ENCODE peak calls at places on chromosome 10, in five cellular contexts. P, Z, Q, Y and R are unnamed samples.

GRCh38 chr10:52314822-52315552 is 906 bp downstream of the DKK1 start:
- DNase-seq in P (peak; percentile 62), Z (no peak), Q (no peak), Y (no peak), R (peak; percentile 61)

GRCh38 chr10:34522542-34522941 is 292.6 kb downstream of the PARD3 start:
- DNase-seq in P (peak; percentile 26), Z (no peak), Q (no peak), Y (no peak), R (peak; percentile 74)

GRCh38 chr10:99369551-99369950 is 40.4 kb downstream of the CNNM1 start:
- DNase-seq in P (peak; percentile 49), Z (no peak), Q (no peak), Y (peak; percentile 40), R (no peak)

GRCh38 chr10:73648975-73649829 is 6.6 kb downstream of the SYNPO2L start:
- DNase-seq in P (peak; percentile 58), Z (peak; percentile 75), Q (no peak), Y (no peak), R (no peak)

GRCh38 chr10:77606751-77607150 is 30.9 kb downstream of the KCNMA1 start:
- DNase-seq in P (no peak), Z (peak; percentile 49), Q (no peak), Y (no peak), R (no peak)

GRCh38 chr10:18607503-18607902 is 43.9 kb downstream of the NSUN6 start:
- DNase-seq in P (peak; percentile 89), Z (no peak), Q (no peak), Y (peak; percentile 28), R (peak; percentile 88)

GRCh38 chr10:33066558-33067236 is 108.7 kb upstream of the ITGB1 start:
- DNase-seq in P (peak; percentile 86), Z (peak; percentile 40), Q (no peak), Y (no peak), R (peak; percentile 87)

GRCh38 chr10:62047240-62047897 is 145.9 kb downstream of the ARID5B start:
- DNase-seq in P (peak; percentile 81), Z (no peak), Q (no peak), Y (no peak), R (no peak)

GRCh38 chr10:9596368-9596920 is 1421.2 kb upstream of the CELF2 start:
- DNase-seq in P (peak; percentile 53), Z (no peak), Q (no peak), Y (no peak), R (peak; percentile 80)

GRCh38 chr10:14009315-14010082 is 321.2 kb downstream of the FRMD4A start:
- DNase-seq in P (peak; percentile 91), Z (no peak), Q (peak; percentile 17), Y (peak; percentile 52), R (peak; percentile 80)

GRCh38 chr10:46033602-46034011 is 3.2 kb upstream of the NCOA4 start:
- DNase-seq in P (peak; percentile 79), Z (peak; percentile 51), Q (no peak), Y (peak; percentile 62), R (peak; percentile 89)

GRCh38 chr10:88428442-88428841 is 154.7 kb downstream of the RNLS start:
- DNase-seq in P (peak; percentile 50), Z (no peak), Q (no peak), Y (no peak), R (no peak)

GRCh38 chr10:113362645-113363091 is 190.2 kb upstream of the HABP2 start:
- DNase-seq in P (peak; percentile 32), Z (no peak), Q (no peak), Y (no peak), R (peak; percentile 39)

GRCh38 chr10:128419466-128420019 is 293.3 kb upstream of the MKI67 start:
- DNase-seq in P (no peak), Z (no peak), Q (no peak), Y (no peak), R (no peak)

GRCh38 chr10:77771450-77771849 is 133.8 kb upstream of the KCNMA1 start:
- DNase-seq in P (no peak), Z (no peak), Q (no peak), Y (no peak), R (no peak)

GRCh38 chr10:121593267-121593666 is 5.0 kb downstream of the FGFR2 start:
- DNase-seq in P (no peak), Z (no peak), Q (no peak), Y (no peak), R (no peak)

GRCh38 chr10:70722820-70723424 is 50.6 kb downstream of the ADAMTS14 start:
- DNase-seq in P (peak; percentile 83), Z (no peak), Q (no peak), Y (peak; percentile 16), R (peak; percentile 66)

GRCh38 chr10:133258066-133258817 is 18.4 kb downstream of the ADAM8 start:
- DNase-seq in P (no peak), Z (no peak), Q (no peak), Y (no peak), R (no peak)

GRCh38 chr10:72250666-72251065 is 23.1 kb upstream of the DDIT4 start:
- DNase-seq in P (peak; percentile 90), Z (no peak), Q (no peak), Y (peak; percentile 44), R (peak; percentile 82)

GRCh38 chr10:4459531-4459930 is 366.5 kb upstream of the AKR1E2 start:
- DNase-seq in P (peak; percentile 68), Z (peak; percentile 74), Q (no peak), Y (no peak), R (peak; percentile 45)

GRCh38 chr10:17512341-17513001 is 58.1 kb upstream of the ST8SIA6 start:
- DNase-seq in P (peak; percentile 100), Z (no peak), Q (no peak), Y (peak; percentile 93), R (peak; percentile 95)

GRCh38 chr10:79349072-79349491 is 1.8 kb downstream of the PPIF start:
- DNase-seq in P (no peak), Z (no peak), Q (no peak), Y (no peak), R (no peak)

GRCh38 chr10:5317547-5318107 is 47.1 kb upstream of the UCN3 start:
- DNase-seq in P (peak; percentile 74), Z (no peak), Q (no peak), Y (peak; percentile 53), R (peak; percentile 95)

GRCh38 chr10:84493951-84494848 is 165.8 kb downstream of the CCSER2 start:
- DNase-seq in P (peak; percentile 82), Z (peak; percentile 43), Q (no peak), Y (no peak), R (peak; percentile 33)

GRCh38 chr10:8013011-8013410 is 41.5 kb upstream of the GATA3 start:
- DNase-seq in P (no peak), Z (no peak), Q (no peak), Y (no peak), R (no peak)

GRCh38 chr10:60646966-60647796 is 131.1 kb upstream of the CDK1 start:
- DNase-seq in P (peak; percentile 51), Z (peak; percentile 77), Q (no peak), Y (no peak), R (peak; percentile 80)

GRCh38 chr10:62805139-62806092 is 896 bp downstream of the ADO start:
- DNase-seq in P (peak; percentile 62), Z (peak; percentile 65), Q (no peak), Y (no peak), R (peak; percentile 52)

GRCh38 chr10:19651549-19651948 is 164.7 kb upstream of the PLXDC2 start:
- DNase-seq in P (peak; percentile 94), Z (no peak), Q (no peak), Y (peak; percentile 34), R (peak; percentile 97)

GRCh38 chr10:79229081-79229541 is 118.2 kb upstream of the PPIF start:
- DNase-seq in P (no peak), Z (no peak), Q (no peak), Y (no peak), R (no peak)

GRCh38 chr10:129877773-129878371 is 86.2 kb downstream of the EBF3 start:
- DNase-seq in P (no peak), Z (peak; percentile 45), Q (no peak), Y (no peak), R (peak; percentile 43)

GRCh38 chr10:61992683-61993629 is 91.5 kb downstream of the ARID5B start:
- DNase-seq in P (peak; percentile 92), Z (no peak), Q (peak; percentile 47), Y (peak; percentile 75), R (peak; percentile 98)

GRCh38 chr10:86400705-86401587 is 34.4 kb upstream of the GRID1 start:
- DNase-seq in P (peak; percentile 39), Z (peak; percentile 49), Q (peak; percentile 47), Y (no peak), R (peak; percentile 38)

GRCh38 chr10:484925-485661 is 204.4 kb downstream of the DIP2C start:
- DNase-seq in P (no peak), Z (no peak), Q (no peak), Y (no peak), R (no peak)

GRCh38 chr10:13637303-13637856 is 50.6 kb downstream of the PRPF18 start:
- DNase-seq in P (peak; percentile 41), Z (no peak), Q (no peak), Y (no peak), R (peak; percentile 21)

GRCh38 chr10:132696204-132696603 is 89.7 kb downstream of the NKX6-2 start:
- DNase-seq in P (no peak), Z (no peak), Q (no peak), Y (no peak), R (no peak)

GRCh38 chr10:132065491-132066105 is at the start of gene JAKMIP3:
- DNase-seq in P (peak; percentile 90), Z (peak; percentile 55), Q (no peak), Y (peak; percentile 82), R (peak; percentile 91)

GRCh38 chr10:125661942-125662515 is 20.9 kb downstream of the TEX36 start:
- DNase-seq in P (peak; percentile 94), Z (no peak), Q (no peak), Y (peak; percentile 53), R (peak; percentile 26)

GRCh38 chr10:14659626-14660196 is 115.0 kb downstream of the FAM107B start:
- DNase-seq in P (no peak), Z (no peak), Q (no peak), Y (no peak), R (no peak)

GRCh38 chr10:98321203-98321780 is 53.3 kb upstream of the LOXL4 start:
- DNase-seq in P (no peak), Z (no peak), Q (no peak), Y (no peak), R (no peak)